ENCODE peak calls at places on chromosomes 3 and 15, in five cellular contexts. T, O, W, R and Q are unnamed samples.

GRCh38 chr15:69812881-69813280 is 284.8 kb downstream of the TLE3 start:
- DNase-seq in T (no peak), O (no peak), W (no peak), R (peak), Q (no peak)

GRCh38 chr3:188807002-188807401 is 364.8 kb upstream of the TPRG1 start:
- DNase-seq in T (no peak), O (no peak), W (no peak), R (no peak), Q (no peak)

GRCh38 chr3:11717768-11718581 is 74.3 kb upstream of the VGLL4 start:
- DNase-seq in T (no peak), O (peak), W (no peak), R (no peak), Q (no peak)

GRCh38 chr3:120800625-120801024 is 58.1 kb downstream of the GTF2E1 start:
- DNase-seq in T (no peak), O (no peak), W (no peak), R (no peak), Q (no peak)

GRCh38 chr15:66786708-66787471 is 84.9 kb downstream of the SMAD6 start:
- DNase-seq in T (no peak), O (no peak), W (no peak), R (no peak), Q (no peak)

GRCh38 chr3:134754768-134755559 is 40.1 kb upstream of the EPHB1 start:
- DNase-seq in T (peak), O (peak), W (no peak), R (peak), Q (peak)

GRCh38 chr3:9867106-9867505 is 12.9 kb downstream of the CIDEC start:
- DNase-seq in T (no peak), O (no peak), W (no peak), R (no peak), Q (no peak)

GRCh38 chr3:130514671-130515070 is 2.3 kb upstream of the COL6A6 start:
- DNase-seq in T (no peak), O (no peak), W (no peak), R (no peak), Q (no peak)

GRCh38 chr3:117141821-117142220 is 432.2 kb downstream of the TUSC7 start:
- DNase-seq in T (no peak), O (no peak), W (no peak), R (no peak), Q (no peak)

GRCh38 chr3:157070186-157070585 is 89.8 kb downstream of the CCNL1 start:
- DNase-seq in T (no peak), O (no peak), W (no peak), R (no peak), Q (no peak)

DNA sequence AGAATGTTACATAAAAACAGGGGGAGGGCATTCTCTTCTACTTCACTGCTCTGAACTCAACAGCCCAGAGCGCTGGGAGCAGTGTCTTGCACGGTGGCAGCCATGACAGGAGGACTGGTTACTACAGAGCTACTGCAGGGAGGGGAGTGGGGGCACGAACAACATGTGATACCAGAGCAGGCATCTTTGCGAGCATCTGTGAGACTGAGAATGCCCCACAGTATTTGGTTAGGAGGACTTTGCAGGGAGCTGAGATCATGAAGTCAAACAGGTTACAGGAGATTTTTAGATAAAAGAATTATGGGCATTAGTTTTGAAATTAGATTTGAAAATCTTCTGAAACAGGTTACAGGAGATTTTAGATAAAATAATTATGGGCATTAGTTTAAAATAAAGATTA is 58.8 kb upstream of the GOLGA8B start:
- DNase-seq in T (peak), O (no peak), W (no peak), R (no peak), Q (no peak)
- TF ChIP-seq SUZ12 in T (no peak), O (no peak), W (no peak), R (no peak), Q (no peak)

GRCh38 chr3:108125550-108126071 is 34.8 kb upstream of the CD47 start:
- DNase-seq in T (no peak), O (no peak), W (peak), R (no peak), Q (no peak)
- TF ChIP-seq SUZ12 in T (no peak), O (no peak), W (no peak), R (no peak), Q (no peak)

GRCh38 chr3:126134219-126134975 is 46.0 kb downstream of the ALDH1L1 start:
- DNase-seq in T (peak), O (peak), W (no peak), R (peak), Q (peak)

GRCh38 chr3:126136428-126137220 is 43.8 kb downstream of the ALDH1L1 start:
- DNase-seq in T (no peak), O (no peak), W (no peak), R (peak), Q (no peak)

GRCh38 chr3:126135056-126135397 is 45.4 kb downstream of the ALDH1L1 start:
- DNase-seq in T (no peak), O (no peak), W (no peak), R (peak), Q (no peak)

GRCh38 chr3:126133606-126134005 is 46.8 kb downstream of the ALDH1L1 start:
- DNase-seq in T (no peak), O (no peak), W (no peak), R (peak), Q (no peak)

GRCh38 chr3:126135398-126136076 is 44.8 kb downstream of the ALDH1L1 start:
- DNase-seq in T (no peak), O (no peak), W (no peak), R (peak), Q (no peak)
- TF ChIP-seq SUZ12 in T (no peak), O (no peak), W (no peak), R (no peak), Q (no peak)

DNA sequence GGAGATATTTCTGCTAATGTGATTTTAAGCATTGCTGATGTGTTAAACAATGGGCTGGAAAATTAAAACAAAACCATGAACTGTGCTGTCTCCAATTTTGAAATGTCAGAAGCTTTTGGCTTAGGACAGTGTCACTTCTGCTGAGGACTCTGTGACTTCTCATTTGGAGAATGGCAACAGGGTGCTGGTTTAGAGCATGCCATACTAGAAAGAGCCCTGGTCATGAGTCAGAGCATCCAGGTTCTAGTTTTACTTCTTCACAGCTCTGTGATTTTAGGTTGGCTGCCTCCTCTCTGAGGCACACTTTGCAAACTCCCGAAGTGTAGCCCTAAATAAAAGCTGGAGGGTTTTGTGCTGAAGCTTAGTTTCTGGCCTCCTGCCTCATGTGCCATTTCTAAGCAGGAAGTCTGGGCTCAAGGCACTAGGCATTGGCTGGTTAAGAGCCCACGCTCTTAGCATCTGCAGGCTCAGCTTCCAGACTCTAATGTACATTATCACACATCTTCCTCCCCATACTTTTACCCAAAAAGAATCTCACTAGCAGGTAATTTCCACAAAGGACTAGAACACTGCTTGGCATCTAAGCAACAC is 193.8 kb downstream of the CNTN3 start:
- DNase-seq in T (no peak), O (no peak), W (no peak), R (no peak), Q (no peak)
- TF ChIP-seq SUZ12 in T (no peak), O (no peak), W (no peak), R (no peak), Q (no peak)

GRCh38 chr3:55485208-55485791 is 1.8 kb downstream of the WNT5A start:
- DNase-seq in T (peak), O (peak), W (peak), R (peak), Q (no peak)

GRCh38 chr3:55487376-55488241 is 503 bp upstream of the WNT5A start:
- DNase-seq in T (peak), O (no peak), W (no peak), R (peak), Q (no peak)

GRCh38 chr3:55488398-55489055 is 1.4 kb upstream of the WNT5A start:
- DNase-seq in T (peak), O (no peak), W (peak), R (peak), Q (no peak)

GRCh38 chr3:55486101-55486856 is 827 bp downstream of the WNT5A start:
- DNase-seq in T (peak), O (no peak), W (no peak), R (peak), Q (no peak)

DNA sequence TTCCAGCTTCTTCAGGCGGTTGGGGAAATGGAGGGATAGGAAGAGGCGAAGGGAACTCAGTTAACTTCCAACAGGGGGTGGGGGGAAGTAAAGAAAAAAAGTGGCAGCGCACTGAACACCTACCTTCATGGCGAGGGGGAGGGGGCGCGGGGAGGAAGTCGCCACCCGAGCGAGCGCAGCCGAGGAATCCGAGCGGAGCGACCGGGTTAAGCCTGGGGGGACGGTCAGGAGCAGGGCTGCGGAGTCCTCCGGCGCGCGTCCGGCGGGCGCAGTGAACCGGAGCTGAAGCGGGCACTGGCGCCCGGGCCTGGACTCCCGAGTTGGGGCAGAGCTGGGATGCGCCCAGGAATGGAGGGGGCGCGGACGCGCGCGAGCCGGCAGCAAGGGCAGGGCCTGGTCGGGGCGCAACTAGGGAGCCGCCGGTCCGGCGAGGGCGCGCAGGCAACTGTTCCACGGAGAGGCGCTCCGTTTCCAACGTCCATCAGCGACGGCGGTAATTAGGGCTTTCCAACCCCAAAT is at the start of gene WNT5A:
- DNase-seq in T (peak), O (no peak), W (no peak), R (no peak), Q (no peak)
- TF ChIP-seq SUZ12 in T (no peak), O (no peak), W (no peak), R (peak), Q (no peak)

GRCh38 chr15:48634096-48634495 is 11.4 kb downstream of the FBN1 start:
- DNase-seq in T (no peak), O (no peak), W (no peak), R (no peak), Q (no peak)

GRCh38 chr15:48628832-48629231 is 16.7 kb downstream of the FBN1 start:
- DNase-seq in T (no peak), O (no peak), W (no peak), R (no peak), Q (no peak)

GRCh38 chr15:48630245-48630644 is 15.3 kb downstream of the FBN1 start:
- DNase-seq in T (no peak), O (no peak), W (no peak), R (no peak), Q (no peak)

GRCh38 chr15:48632651-48633050 is 12.9 kb downstream of the FBN1 start:
- DNase-seq in T (no peak), O (no peak), W (no peak), R (no peak), Q (no peak)

GRCh38 chr15:48631191-48631770 is 14.2 kb downstream of the FBN1 start:
- DNase-seq in T (no peak), O (no peak), W (no peak), R (no peak), Q (no peak)
- TF ChIP-seq SUZ12 in T (no peak), O (no peak), W (no peak), R (no peak), Q (no peak)

GRCh38 chr3:28386049-28386448 is 37.4 kb upstream of the AZI2 start:
- DNase-seq in T (no peak), O (no peak), W (no peak), R (no peak), Q (no peak)
- TF ChIP-seq SUZ12 in T (no peak), O (no peak), W (no peak), R (no peak), Q (no peak)

GRCh38 chr15:47410243-47410642 is 307.1 kb upstream of the SEMA6D start:
- DNase-seq in T (no peak), O (no peak), W (no peak), R (no peak), Q (no peak)
- TF ChIP-seq SUZ12 in T (no peak), O (no peak), W (no peak), R (no peak), Q (no peak)

DNA sequence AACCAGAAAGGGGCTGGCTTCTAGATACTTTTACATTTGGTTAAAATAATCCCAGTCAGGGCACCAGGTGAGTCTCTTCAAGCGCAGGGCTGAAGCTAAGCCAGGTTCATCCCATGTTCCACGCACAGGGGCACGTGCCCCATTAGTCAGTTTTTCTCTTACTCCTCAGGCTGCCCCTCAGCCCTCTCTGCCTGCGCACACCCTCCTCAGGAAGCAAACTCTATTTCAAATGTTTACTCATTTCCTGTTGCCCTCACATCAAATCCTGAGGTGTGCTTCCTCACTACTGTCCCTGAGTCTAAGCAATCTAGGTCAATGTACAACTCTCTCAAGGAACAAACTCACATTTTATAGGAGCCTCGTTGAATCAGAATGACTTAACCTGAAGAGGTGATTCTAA is 48.5 kb downstream of the THBS1 start:
- DNase-seq in T (no peak), O (no peak), W (no peak), R (no peak), Q (no peak)
- TF ChIP-seq SUZ12 in T (no peak), O (no peak), W (no peak), R (no peak), Q (no peak)